ENCODE peak calls at places on chromosome 9, in ten cellular contexts. Y is AG09319, Z is cardiac muscle cell, W is GM23338, F is Calu3, H is kidney, M is progenitor cell of endocrine pancreas, C is left ventricle myocardium inferior, P is HFFc6, B is A549. S is an unnamed sample.

GRCh38 chr9:84711398-84711777 is 41.9 kb downstream of the NTRK2 start:
- DNase-seq in Y (no peak), Z (no peak), W (no peak), F (peak; percentile 47), H (no peak), M (no peak), C (no peak), P (no peak), B (no peak), S (no peak)

GRCh38 chr9:109880276-109881169 is 100.5 kb downstream of the PALM2AKAP2 start:
- DNase-seq in Y (no peak), Z (no peak), W (peak; percentile 89), F (peak; percentile 4), H (no peak), M (no peak), C (no peak), P (peak; percentile 38), B (peak; percentile 68), S (peak; percentile 42)

GRCh38 chr9:134670042-134670525 is 28.5 kb downstream of the COL5A1 start:
- DNase-seq in Y (peak; percentile 31), Z (no peak), W (no peak), F (no peak), H (no peak), M (no peak), C (no peak), P (peak; percentile 92), B (peak; percentile 79), S (peak; percentile 68)

GRCh38 chr9:134891713-134892112 is 11.1 kb downstream of the FCN2 start:
- DNase-seq in Y (no peak), Z (no peak), W (no peak), F (no peak), H (no peak), M (no peak), C (no peak), P (no peak), B (no peak), S (no peak)

GRCh38 chr9:136923881-136924280 is 20.7 kb downstream of the FBXW5 start:
- DNase-seq in Y (no peak), Z (no peak), W (no peak), F (no peak), H (peak; percentile 58), M (no peak), C (no peak), P (no peak), B (no peak), S (no peak)

GRCh38 chr9:89185980-89186379 is 7.4 kb upstream of the SHC3 start:
- DNase-seq in Y (no peak), Z (peak; percentile 83), W (peak; percentile 68), F (no peak), H (no peak), M (peak; percentile 41), C (no peak), P (no peak), B (no peak), S (peak; percentile 63)

GRCh38 chr9:16864741-16865434 is 5.6 kb downstream of the BNC2 start:
- DNase-seq in Y (no peak), Z (no peak), W (no peak), F (no peak), H (no peak), M (no peak), C (no peak), P (peak; percentile 55), B (no peak), S (no peak)

GRCh38 chr9:92266486-92266885 is 27.0 kb downstream of the IARS1 start:
- DNase-seq in Y (no peak), Z (no peak), W (no peak), F (no peak), H (no peak), M (no peak), C (peak; percentile 21), P (no peak), B (no peak), S (no peak)

GRCh38 chr9:132557768-132558167 is 24.6 kb upstream of the BARHL1 start:
- DNase-seq in Y (no peak), Z (no peak), W (no peak), F (no peak), H (no peak), M (no peak), C (no peak), P (no peak), B (no peak), S (no peak)
- TF ChIP-seq CTCF in Y (no peak), Z (no peak), W (no peak), F (no peak), H (no peak), M (no peak), C (no peak), P (no peak), B (no peak), S (no peak)

DNA sequence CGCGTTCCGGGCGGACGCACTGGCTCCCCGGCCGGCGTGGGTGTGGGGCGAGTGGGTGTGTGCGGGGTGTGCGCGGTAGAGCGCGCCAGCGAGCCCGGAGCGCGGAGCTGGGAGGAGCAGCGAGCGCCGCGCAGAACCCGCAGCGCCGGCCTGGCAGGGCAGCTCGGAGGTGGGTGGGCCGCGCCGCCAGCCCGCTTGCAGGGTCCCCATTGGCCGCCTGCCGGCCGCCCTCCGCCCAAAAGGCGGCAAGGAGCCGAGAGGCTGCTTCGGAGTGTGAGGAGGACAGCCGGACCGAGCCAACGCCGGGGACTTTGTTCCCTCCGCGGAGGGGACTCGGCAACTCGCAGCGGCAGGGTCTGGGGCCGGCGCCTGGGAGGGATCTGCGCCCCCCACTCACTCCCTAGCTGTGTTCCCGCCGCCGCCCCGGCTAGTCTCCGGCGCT is at the start of gene DAPK1:
- DNase-seq in Y (no peak), Z (peak; percentile 91), W (peak; percentile 87), F (peak; percentile 76), H (peak; percentile 91), M (peak; percentile 73), C (peak; percentile 58), P (no peak), B (peak; percentile 79), S (peak; percentile 12)
- TF ChIP-seq CTCF in Y (no peak), Z (no peak), W (peak; percentile 34), F (no peak), H (no peak), M (peak; percentile 46), C (no peak), P (no peak), B (peak; percentile 29), S (no peak)

GRCh38 chr9:13089721-13090120 is 189.8 kb downstream of the MPDZ start:
- DNase-seq in Y (no peak), Z (no peak), W (no peak), F (no peak), H (no peak), M (no peak), C (no peak), P (no peak), B (no peak), S (no peak)
- TF ChIP-seq CTCF in Y (no peak), Z (no peak), W (no peak), F (no peak), H (no peak), M (no peak), C (no peak), P (no peak), B (no peak), S (no peak)

DNA sequence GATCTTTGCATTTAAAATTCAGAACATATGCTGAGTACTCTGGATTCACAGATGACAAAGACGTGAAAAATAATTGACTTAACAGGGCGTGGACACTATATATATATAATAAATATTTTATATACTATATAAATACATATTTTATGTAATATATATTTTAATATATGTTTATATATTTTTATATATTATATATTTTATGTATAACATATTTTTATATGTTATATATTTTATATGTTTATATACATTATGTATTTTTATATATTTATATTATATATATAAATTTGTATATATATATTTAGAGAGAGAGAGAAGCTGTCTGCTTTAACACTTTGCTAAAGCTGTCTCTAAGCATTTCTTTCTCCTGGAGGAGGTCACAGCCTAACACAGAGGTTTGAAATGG is 113.1 kb downstream of the INIP start:
- DNase-seq in Y (no peak), Z (no peak), W (no peak), F (no peak), H (no peak), M (no peak), C (no peak), P (no peak), B (no peak), S (no peak)
- TF ChIP-seq CTCF in Y (no peak), Z (no peak), W (no peak), F (no peak), H (no peak), M (no peak), C (no peak), P (no peak), B (no peak), S (no peak)

GRCh38 chr9:124792257-124792975 is 15.5 kb downstream of the OLFML2A start:
- DNase-seq in Y (no peak), Z (no peak), W (no peak), F (no peak), H (no peak), M (no peak), C (no peak), P (no peak), B (no peak), S (no peak)

GRCh38 chr9:124797343-124798103 is 20.6 kb downstream of the OLFML2A start:
- DNase-seq in Y (no peak), Z (no peak), W (no peak), F (no peak), H (no peak), M (no peak), C (peak; percentile 37), P (no peak), B (no peak), S (no peak)

GRCh38 chr9:124792976-124793594 is 16.2 kb downstream of the OLFML2A start:
- DNase-seq in Y (peak; percentile 32), Z (no peak), W (no peak), F (no peak), H (no peak), M (no peak), C (no peak), P (peak; percentile 32), B (no peak), S (peak; percentile 83)

GRCh38 chr9:124795881-124796415 is 19.0 kb downstream of the OLFML2A start:
- DNase-seq in Y (no peak), Z (no peak), W (peak; percentile 30), F (no peak), H (no peak), M (no peak), C (peak; percentile 48), P (no peak), B (no peak), S (no peak)

DNA sequence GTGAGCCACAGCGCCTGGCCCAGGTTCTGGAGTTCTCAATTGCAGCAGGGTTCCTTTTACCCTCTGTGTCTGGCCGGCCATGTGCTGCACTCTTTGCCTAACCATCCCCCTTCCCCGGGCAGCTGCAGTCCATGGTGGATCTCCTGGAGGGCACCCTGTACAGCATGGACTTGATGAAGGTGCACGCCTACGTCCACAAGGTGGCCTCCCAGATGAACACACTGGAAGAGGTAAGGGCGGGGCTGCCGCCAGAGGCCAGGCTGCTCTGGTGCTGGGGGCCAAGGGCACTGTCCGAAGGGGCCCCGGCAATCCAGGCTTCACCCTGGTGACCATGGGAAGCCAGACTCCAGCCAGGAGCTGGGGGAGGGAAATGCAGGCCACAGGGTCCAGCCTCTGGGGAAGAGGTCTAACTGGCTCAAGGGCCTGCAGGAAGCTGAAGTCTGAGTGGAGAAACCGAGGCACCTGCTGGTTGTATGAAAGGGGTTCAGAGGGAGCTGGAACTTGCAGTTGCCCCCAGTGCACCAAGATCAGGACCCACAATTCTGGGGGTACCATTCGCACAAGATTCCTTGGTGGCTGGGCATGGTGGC is 18.1 kb downstream of the OLFML2A start:
- DNase-seq in Y (no peak), Z (peak; percentile 25), W (no peak), F (peak; percentile 66), H (no peak), M (no peak), C (no peak), P (no peak), B (peak; percentile 57), S (peak; percentile 49)
- TF ChIP-seq CTCF in Y (no peak), Z (no peak), W (peak; percentile 24), F (peak; percentile 22), H (no peak), M (peak; percentile 36), C (peak; percentile 40), P (peak; percentile 29), B (peak; percentile 9), S (no peak)

S was measured in MCF 10A.